ENCODE peak calls at places on chromosomes 4 and X, in seven cellular contexts. Y is AG04450, A is AG10803, T is mammary epithelial cell, L is MM.1S, D is fibroblast of villous mesenchyme, C is GM06990. I is an unnamed sample.

GRCh38 chr4:123018391-123018755 is 96.0 kb upstream of the NUDT6 start:
- DNase-seq in D (no peak), A (no peak), Y (no peak), L (no peak), T (no peak), C (no peak), I (no peak)

GRCh38 chrX:38232287-38232686 is 11.6 kb upstream of the SRPX start:
- DNase-seq in C (no peak), D (peak; percentile 42), Y (no peak), L (no peak), A (peak; percentile 72), T (peak; percentile 73), I (no peak)

GRCh38 chrX:8201896-8202331 is 30.8 kb upstream of the VCX2 start:
- DNase-seq in T (no peak), C (no peak), L (no peak), A (no peak), Y (no peak), D (peak; percentile 11), I (no peak)

GRCh38 chrX:109632906-109633504 is 8.0 kb upstream of the KCNE5 start:
- DNase-seq in Y (no peak), T (no peak), L (peak; percentile 6), C (no peak), A (peak; percentile 8), D (peak; percentile 25), I (no peak)

GRCh38 chrX:18194688-18195087 is 26.0 kb downstream of the BEND2 start:
- DNase-seq in Y (no peak), C (no peak), D (no peak), L (no peak), T (no peak), A (no peak), I (no peak)

GRCh38 chr4:52910115-52910514 is 48.0 kb downstream of the RASL11B start:
- DNase-seq in A (no peak), D (no peak), Y (no peak), T (no peak), L (no peak), C (no peak), I (no peak)

GRCh38 chr4:74671074-74671698 is 123.1 kb downstream of the BTC start:
- DNase-seq in A (peak; percentile 55), C (no peak), D (peak; percentile 82), T (peak; percentile 62), Y (peak; percentile 43), L (peak; percentile 64), I (peak; percentile 60)

GRCh38 chr4:17780461-17781071 is 855 bp downstream of the FAM184B start:
- DNase-seq in D (no peak), Y (no peak), A (peak; percentile 61), L (no peak), C (no peak), T (no peak), I (no peak)

GRCh38 chrX:18934708-18935107 is 49.2 kb downstream of the PHKA2 start:
- DNase-seq in Y (no peak), A (no peak), D (no peak), L (no peak), C (no peak), T (no peak), I (no peak)

GRCh38 chr4:173520921-173521473 is 9.0 kb downstream of the HAND2 start:
- DNase-seq in T (no peak), C (no peak), L (no peak), A (no peak), D (peak; percentile 65), Y (no peak), I (no peak)

GRCh38 chr4:173521474-173522159 is 8.4 kb downstream of the HAND2 start:
- DNase-seq in D (peak; percentile 37), A (no peak), L (no peak), C (no peak), Y (no peak), T (no peak), I (no peak)

GRCh38 chr4:173524218-173525117 is 5.6 kb downstream of the HAND2 start:
- DNase-seq in D (peak; percentile 72), T (no peak), C (no peak), L (no peak), A (no peak), Y (no peak), I (no peak)

GRCh38 chr4:173522874-173523395 is 7.1 kb downstream of the HAND2 start:
- DNase-seq in D (peak; percentile 76), C (no peak), Y (no peak), A (no peak), L (no peak), T (no peak), I (no peak)

DNA sequence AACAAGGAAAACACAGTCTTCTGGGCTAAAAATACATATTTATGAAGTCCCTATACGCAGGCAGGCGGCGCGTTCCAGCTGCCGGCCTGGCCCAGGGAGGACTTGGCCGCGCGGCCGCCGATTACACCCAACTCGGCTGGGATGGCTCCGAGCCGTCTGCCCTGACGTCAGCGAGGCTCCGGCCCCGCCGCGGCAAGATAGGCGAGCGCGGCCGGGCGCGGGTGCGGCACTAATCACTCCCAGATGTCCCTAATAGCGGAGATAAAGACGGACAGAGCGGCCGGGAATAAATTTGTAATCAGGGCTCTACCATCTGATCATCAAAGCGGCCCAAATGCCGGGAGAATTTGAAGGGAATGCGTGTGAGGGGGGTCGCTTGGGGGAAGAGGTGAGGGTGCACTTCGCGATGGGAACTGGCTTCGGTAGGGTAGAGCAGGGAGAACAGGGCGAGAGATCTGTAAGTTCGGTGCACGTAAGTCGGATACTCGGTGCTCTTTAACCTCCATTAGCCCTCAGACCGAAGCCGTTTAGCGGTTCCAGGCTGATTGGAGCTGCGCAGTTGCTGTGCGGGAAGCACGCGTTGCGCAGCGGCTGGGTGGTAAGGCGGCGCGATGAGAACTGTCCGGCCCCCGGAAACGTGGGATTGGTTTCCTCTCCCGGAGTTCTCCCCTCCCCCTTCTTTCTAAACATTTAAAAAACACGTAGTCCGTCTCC is 7.7 kb downstream of the HAND2 start:
- DNase-seq in C (no peak), L (no peak), T (no peak), Y (peak; percentile 59), A (peak; percentile 89), D (peak; percentile 97), I (no peak)
- TF ChIP-seq CTCF in C (no peak), L (no peak), T (no peak), Y (peak; percentile 31), A (peak; percentile 28), D (peak; percentile 26), I (no peak)

DNA sequence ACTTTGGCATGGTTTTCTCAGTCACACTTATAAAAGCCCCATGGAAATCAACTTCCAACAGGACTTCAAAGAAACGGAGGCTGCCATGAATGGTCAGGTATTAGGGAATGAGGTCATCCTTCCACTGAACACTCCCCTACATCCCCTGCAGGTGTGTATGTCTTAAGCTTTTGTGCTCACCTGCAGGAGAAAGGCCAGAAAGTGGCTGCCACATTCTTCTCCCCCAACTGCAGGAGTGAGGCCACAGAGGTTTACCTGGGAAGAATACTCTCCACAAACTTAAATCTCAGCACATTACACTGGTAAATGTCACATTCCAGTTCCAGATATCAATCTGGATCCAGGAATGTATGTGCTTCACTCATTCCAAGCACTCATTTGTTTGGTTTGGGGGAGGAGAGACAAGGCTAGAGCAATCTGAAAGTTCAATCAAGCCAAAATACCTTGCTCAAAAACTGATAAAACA is 15.5 kb downstream of the FAM9C start:
- DNase-seq in L (no peak), C (no peak), T (peak; percentile 70), A (no peak), Y (no peak), D (no peak), I (no peak)
- TF ChIP-seq CTCF in L (no peak), C (no peak), T (peak; percentile 11), A (no peak), Y (no peak), D (no peak), I (no peak)

GRCh38 chrX:53224860-53225797 is at the start of gene KDM5C:
- DNase-seq in T (peak; percentile 90), A (peak; percentile 88), Y (peak; percentile 67), D (peak; percentile 96), L (peak; percentile 95), C (peak; percentile 89), I (peak; percentile 90)

GRCh38 chrX:53227224-53227765 is 2.3 kb upstream of the KDM5C start:
- DNase-seq in C (no peak), Y (no peak), A (no peak), L (no peak), T (no peak), D (no peak), I (no peak)

GRCh38 chrX:53223955-53224859 is 800 bp downstream of the KDM5C start:
- DNase-seq in C (no peak), D (peak; percentile 35), Y (peak; percentile 10), L (no peak), T (peak; percentile 82), A (peak; percentile 43), I (no peak)

DNA sequence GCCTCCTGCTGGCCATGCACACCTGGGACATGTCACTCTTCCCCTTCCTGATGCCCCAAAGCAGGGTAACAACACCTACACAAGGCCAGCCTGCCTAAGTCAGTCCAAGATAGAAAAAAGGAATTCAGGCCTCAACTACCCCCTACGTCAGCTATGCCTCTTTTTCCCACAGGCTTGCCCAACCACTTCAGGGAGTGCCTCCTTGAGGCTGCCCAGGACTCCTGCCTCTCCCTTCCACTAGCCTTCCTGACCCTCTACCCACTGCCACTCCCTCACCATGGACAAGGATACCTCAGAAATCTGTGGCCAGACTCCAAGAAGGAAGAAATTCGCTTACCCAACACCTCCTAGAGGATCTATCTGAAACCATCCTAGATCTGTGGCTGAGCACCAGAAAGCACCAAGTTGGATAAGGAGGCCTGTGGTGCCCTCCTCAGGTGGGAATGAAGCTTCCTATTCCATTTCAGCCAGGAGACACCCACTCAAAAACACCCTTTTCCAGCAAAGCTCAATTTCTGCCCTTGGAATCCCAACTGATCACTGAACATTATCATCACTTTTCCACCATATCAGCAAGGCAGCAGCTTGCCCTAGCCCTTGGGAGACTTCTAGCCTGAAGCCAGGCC is 1.8 kb downstream of the KDM5C start:
- DNase-seq in C (no peak), A (peak; percentile 8), L (no peak), T (peak; percentile 9), D (peak; percentile 14), Y (no peak), I (no peak)
- TF ChIP-seq CTCF in C (no peak), A (peak; percentile 25), L (peak; percentile 9), T (peak; percentile 20), D (no peak), Y (no peak), I (no peak)

GRCh38 chrX:129759576-129760061 is 20.1 kb upstream of the SASH3 start:
- DNase-seq in C (no peak), Y (peak; percentile 51), L (peak; percentile 96), A (peak; percentile 76), D (peak; percentile 76), T (peak; percentile 69), I (peak; percentile 79)
- TF ChIP-seq CTCF in C (no peak), Y (peak; percentile 1), L (peak; percentile 54), A (no peak), D (no peak), T (peak; percentile 24), I (peak; percentile 7)

DNA sequence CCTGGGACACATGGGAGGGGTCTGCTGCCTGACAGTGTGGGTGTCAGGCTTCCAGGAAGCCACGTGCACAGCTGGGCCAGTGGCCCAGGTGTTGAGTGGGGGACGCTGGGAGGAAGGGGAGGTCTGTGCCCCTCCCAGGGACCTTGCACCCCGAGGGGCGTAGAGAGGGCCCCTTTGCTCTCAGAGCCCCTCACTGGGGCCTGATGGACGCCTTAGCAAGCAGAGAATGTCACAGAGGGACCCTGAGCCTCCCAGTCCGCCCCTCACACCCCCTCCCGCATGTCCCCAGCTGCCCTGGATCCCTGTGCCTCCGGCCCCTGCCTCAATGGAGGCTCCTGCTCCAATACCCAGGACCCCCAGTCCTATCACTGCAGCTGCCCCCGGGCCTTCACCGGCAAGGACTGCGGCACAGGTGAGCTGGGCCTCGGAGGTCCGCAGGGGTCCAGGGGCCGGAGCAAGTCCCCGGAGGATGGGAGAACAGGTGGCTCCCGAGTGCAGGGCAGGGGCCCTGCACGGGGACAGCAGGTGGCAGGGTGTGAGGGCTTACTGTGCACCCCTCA is 2.1 kb downstream of the HGFAC start:
- DNase-seq in A (no peak), Y (no peak), T (no peak), L (no peak), C (peak; percentile 15), D (no peak), I (no peak)
- TF ChIP-seq CTCF in A (no peak), Y (no peak), T (no peak), L (no peak), C (no peak), D (no peak), I (peak; percentile 74)

I was measured in CD14-positive monocyte.